ENCODE peak calls at places on chromosomes 3 and 15, in seven cellular contexts. One of them, this sample, is unnamed. For H3K4me1, the result is how much of the 10 kb centered on the place peaks cover.

GRCh38 chr3:129001101-129001816 is at the start of gene EFCC1:
- DNase-seq in HCT116: no peak
- DNase-seq in neural progenitor cell: peak
- DNase-seq in MM.1S: no peak
- DNase-seq in GM23338: peak
- DNase-seq in hepatocyte: peak
- DNase-seq in PC-3: no peak
- DNase-seq in this sample: no peak

GRCh38 chr15:48696627-48697312 is 51.3 kb upstream of the FBN1 start:
- DNase-seq in HCT116: no peak
- DNase-seq in neural progenitor cell: no peak
- DNase-seq in MM.1S: no peak
- DNase-seq in GM23338: peak
- DNase-seq in hepatocyte: no peak
- DNase-seq in PC-3: peak
- DNase-seq in this sample: no peak

GRCh38 chr3:196288141-196288460 is 575 bp upstream of the PCYT1A start:
- DNase-seq in HCT116: no peak
- DNase-seq in neural progenitor cell: no peak
- DNase-seq in MM.1S: no peak
- DNase-seq in GM23338: no peak
- DNase-seq in hepatocyte: no peak
- DNase-seq in PC-3: no peak
- DNase-seq in this sample: no peak

GRCh38 chr3:158279584-158279983 is 169.7 kb downstream of the RSRC1 start:
- DNase-seq in HCT116: no peak
- DNase-seq in neural progenitor cell: no peak
- DNase-seq in MM.1S: no peak
- DNase-seq in GM23338: no peak
- DNase-seq in hepatocyte: no peak
- DNase-seq in PC-3: no peak
- DNase-seq in this sample: peak

GRCh38 chr3:66615643-66616301 is 115.0 kb upstream of the LRIG1 start:
- DNase-seq in HCT116: no peak
- DNase-seq in neural progenitor cell: no peak
- DNase-seq in MM.1S: peak
- DNase-seq in GM23338: no peak
- DNase-seq in hepatocyte: no peak
- DNase-seq in PC-3: no peak
- DNase-seq in this sample: no peak

GRCh38 chr3:175743733-175744400 is 884.7 kb downstream of the NAALADL2 start:
- DNase-seq in HCT116: no peak
- DNase-seq in neural progenitor cell: no peak
- DNase-seq in MM.1S: no peak
- DNase-seq in GM23338: no peak
- DNase-seq in hepatocyte: no peak
- DNase-seq in PC-3: peak
- DNase-seq in this sample: no peak

GRCh38 chr3:76661527-76662250 is 378.2 kb upstream of the ROBO2 start:
- DNase-seq in HCT116: no peak
- DNase-seq in neural progenitor cell: no peak
- DNase-seq in MM.1S: no peak
- DNase-seq in GM23338: peak
- DNase-seq in hepatocyte: no peak
- DNase-seq in PC-3: no peak
- DNase-seq in this sample: no peak

GRCh38 chr3:24773798-24774197 is 279.1 kb upstream of the THRB start:
- DNase-seq in HCT116: peak
- DNase-seq in neural progenitor cell: peak
- DNase-seq in MM.1S: peak
- DNase-seq in GM23338: peak
- DNase-seq in hepatocyte: peak
- DNase-seq in PC-3: peak
- DNase-seq in this sample: peak

GRCh38 chr15:90892023-90892422 is 7.7 kb downstream of the FES start:
- DNase-seq in HCT116: no peak
- DNase-seq in neural progenitor cell: no peak
- DNase-seq in MM.1S: no peak
- DNase-seq in GM23338: no peak
- DNase-seq in hepatocyte: no peak
- DNase-seq in PC-3: no peak
- DNase-seq in this sample: no peak

GRCh38 chr3:32238816-32239637 is 547 bp downstream of the CMTM8 start:
- DNase-seq in HCT116: no peak
- DNase-seq in neural progenitor cell: no peak
- DNase-seq in MM.1S: peak
- DNase-seq in GM23338: peak
- DNase-seq in hepatocyte: peak
- DNase-seq in PC-3: peak
- DNase-seq in this sample: peak

GRCh38 chr3:123294296-123294938 is 92.7 kb downstream of the SEC22A start:
- DNase-seq in HCT116: no peak
- DNase-seq in neural progenitor cell: no peak
- DNase-seq in MM.1S: no peak
- DNase-seq in GM23338: no peak
- DNase-seq in hepatocyte: no peak
- DNase-seq in PC-3: no peak
- DNase-seq in this sample: no peak

GRCh38 chr3:133489466-133490085 is 83.9 kb upstream of the CDV3 start:
- DNase-seq in HCT116: no peak
- DNase-seq in neural progenitor cell: no peak
- DNase-seq in MM.1S: no peak
- DNase-seq in GM23338: peak
- DNase-seq in hepatocyte: no peak
- DNase-seq in PC-3: peak
- DNase-seq in this sample: no peak

GRCh38 chr3:90035643-90036042 is 928.2 kb downstream of the EPHA3 start:
- DNase-seq in HCT116: no peak
- DNase-seq in neural progenitor cell: no peak
- DNase-seq in MM.1S: peak
- DNase-seq in GM23338: no peak
- DNase-seq in hepatocyte: no peak
- DNase-seq in PC-3: no peak
- DNase-seq in this sample: no peak

GRCh38 chr3:13223574-13224237 is 150.5 kb upstream of the IQSEC1 start:
- DNase-seq in HCT116: no peak
- DNase-seq in neural progenitor cell: no peak
- DNase-seq in MM.1S: no peak
- DNase-seq in GM23338: no peak
- DNase-seq in hepatocyte: no peak
- DNase-seq in PC-3: peak
- DNase-seq in this sample: no peak

GRCh38 chr3:103787164-103787871 is 1352.5 kb downstream of the ZPLD1 start:
- DNase-seq in HCT116: no peak
- DNase-seq in neural progenitor cell: no peak
- DNase-seq in MM.1S: no peak
- DNase-seq in GM23338: no peak
- DNase-seq in hepatocyte: no peak
- DNase-seq in PC-3: peak
- DNase-seq in this sample: no peak

GRCh38 chr3:179404307-179404706 is 47.0 kb downstream of the GNB4 start:
- DNase-seq in HCT116: no peak
- DNase-seq in neural progenitor cell: no peak
- DNase-seq in MM.1S: no peak
- DNase-seq in GM23338: peak
- DNase-seq in hepatocyte: no peak
- DNase-seq in PC-3: no peak
- DNase-seq in this sample: no peak

GRCh38 chr3:153980252-153980590 is 141.0 kb upstream of the ARHGEF26 start:
- DNase-seq in HCT116: no peak
- DNase-seq in neural progenitor cell: no peak
- DNase-seq in MM.1S: no peak
- DNase-seq in GM23338: no peak
- DNase-seq in hepatocyte: peak
- DNase-seq in PC-3: peak
- DNase-seq in this sample: no peak

GRCh38 chr3:133487920-133488540 is 85.5 kb upstream of the CDV3 start:
- DNase-seq in HCT116: no peak
- DNase-seq in neural progenitor cell: peak
- DNase-seq in MM.1S: no peak
- DNase-seq in GM23338: peak
- DNase-seq in hepatocyte: peak
- DNase-seq in PC-3: peak
- DNase-seq in this sample: no peak

GRCh38 chr3:8629151-8630021 is 15.2 kb downstream of the SSUH2 start:
- DNase-seq in HCT116: peak
- DNase-seq in neural progenitor cell: no peak
- DNase-seq in MM.1S: no peak
- DNase-seq in GM23338: no peak
- DNase-seq in hepatocyte: peak
- DNase-seq in PC-3: peak
- DNase-seq in this sample: no peak

GRCh38 chr3:41464401-41464800 is 265.1 kb downstream of the CTNNB1 start:
- DNase-seq in HCT116: no peak
- DNase-seq in neural progenitor cell: no peak
- DNase-seq in MM.1S: no peak
- DNase-seq in GM23338: no peak
- DNase-seq in hepatocyte: no peak
- DNase-seq in PC-3: peak
- DNase-seq in this sample: no peak

GRCh38 chr15:68330461-68330860 is 52.9 kb downstream of the FEM1B start:
- DNase-seq in HCT116: no peak
- DNase-seq in neural progenitor cell: no peak
- DNase-seq in MM.1S: no peak
- DNase-seq in GM23338: no peak
- DNase-seq in hepatocyte: no peak
- DNase-seq in PC-3: no peak
- DNase-seq in this sample: no peak

GRCh38 chr3:16840111-16840444 is 44.7 kb upstream of the PLCL2 start:
- DNase-seq in HCT116: no peak
- DNase-seq in neural progenitor cell: no peak
- DNase-seq in MM.1S: no peak
- DNase-seq in GM23338: no peak
- DNase-seq in hepatocyte: no peak
- DNase-seq in PC-3: peak
- DNase-seq in this sample: no peak

GRCh38 chr3:53083496-53083895 is 37.6 kb upstream of the SFMBT1 start:
- DNase-seq in HCT116: no peak
- DNase-seq in neural progenitor cell: no peak
- DNase-seq in MM.1S: no peak
- DNase-seq in GM23338: no peak
- DNase-seq in hepatocyte: peak
- DNase-seq in PC-3: no peak
- DNase-seq in this sample: no peak

DNA sequence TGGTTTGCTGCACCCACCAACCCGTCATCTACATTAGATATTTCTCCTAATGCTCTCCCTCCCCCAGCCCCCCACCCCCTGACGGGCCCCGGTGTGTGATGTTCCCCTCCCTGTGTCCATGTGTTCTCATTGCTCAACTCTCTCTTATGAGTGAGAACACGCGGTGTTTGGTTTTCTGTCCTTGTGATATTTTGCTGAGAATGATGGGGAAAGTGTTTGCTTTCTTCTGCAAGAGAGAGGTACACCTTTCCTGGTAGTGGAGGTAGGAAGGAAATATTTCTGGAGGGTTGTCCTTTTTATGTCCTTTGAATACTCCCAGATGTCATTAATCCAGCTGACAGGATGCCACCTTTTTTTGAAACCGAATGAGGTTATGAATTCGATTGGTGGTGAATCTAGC is 10.5 kb upstream of the SLC28A1 start:
- DNase-seq in HCT116: no peak
- DNase-seq in neural progenitor cell: no peak
- DNase-seq in MM.1S: no peak
- DNase-seq in GM23338: no peak
- DNase-seq in hepatocyte: no peak
- DNase-seq in PC-3: no peak
- DNase-seq in this sample: no peak
- H3K4me1 ChIP-seq in HCT116: under half
- H3K4me1 ChIP-seq in neural progenitor cell: under half
- H3K4me1 ChIP-seq in MM.1S: under half
- H3K4me1 ChIP-seq in GM23338: under half
- H3K4me1 ChIP-seq in hepatocyte: under half
- H3K4me1 ChIP-seq in PC-3: under half
- H3K4me1 ChIP-seq in this sample: under half

GRCh38 chr3:177642042-177642441 is 444.8 kb upstream of the TBL1XR1 start:
- DNase-seq in HCT116: no peak
- DNase-seq in neural progenitor cell: no peak
- DNase-seq in MM.1S: no peak
- DNase-seq in GM23338: no peak
- DNase-seq in hepatocyte: no peak
- DNase-seq in PC-3: no peak
- DNase-seq in this sample: no peak

GRCh38 chr3:177646749-177647148 is 449.5 kb upstream of the TBL1XR1 start:
- DNase-seq in HCT116: no peak
- DNase-seq in neural progenitor cell: no peak
- DNase-seq in MM.1S: no peak
- DNase-seq in GM23338: no peak
- DNase-seq in hepatocyte: no peak
- DNase-seq in PC-3: no peak
- DNase-seq in this sample: peak

GRCh38 chr3:177640319-177640997 is 443.2 kb upstream of the TBL1XR1 start:
- DNase-seq in HCT116: no peak
- DNase-seq in neural progenitor cell: no peak
- DNase-seq in MM.1S: no peak
- DNase-seq in GM23338: peak
- DNase-seq in hepatocyte: no peak
- DNase-seq in PC-3: no peak
- DNase-seq in this sample: peak

GRCh38 chr3:177641206-177641605 is 443.9 kb upstream of the TBL1XR1 start:
- DNase-seq in HCT116: no peak
- DNase-seq in neural progenitor cell: no peak
- DNase-seq in MM.1S: no peak
- DNase-seq in GM23338: no peak
- DNase-seq in hepatocyte: no peak
- DNase-seq in PC-3: no peak
- DNase-seq in this sample: no peak

GRCh38 chr3:177642482-177643163 is 445.3 kb upstream of the TBL1XR1 start:
- DNase-seq in HCT116: no peak
- DNase-seq in neural progenitor cell: no peak
- DNase-seq in MM.1S: no peak
- DNase-seq in GM23338: no peak
- DNase-seq in hepatocyte: no peak
- DNase-seq in PC-3: no peak
- DNase-seq in this sample: no peak
- TF ChIP-seq EZH2phosphoT487 in HCT116: no peak
- TF ChIP-seq EZH2phosphoT487 in neural progenitor cell: no peak
- TF ChIP-seq EZH2phosphoT487 in MM.1S: no peak
- TF ChIP-seq EZH2phosphoT487 in GM23338: no peak
- TF ChIP-seq EZH2phosphoT487 in hepatocyte: no peak
- TF ChIP-seq EZH2phosphoT487 in PC-3: no peak
- TF ChIP-seq EZH2phosphoT487 in this sample: no peak

DNA sequence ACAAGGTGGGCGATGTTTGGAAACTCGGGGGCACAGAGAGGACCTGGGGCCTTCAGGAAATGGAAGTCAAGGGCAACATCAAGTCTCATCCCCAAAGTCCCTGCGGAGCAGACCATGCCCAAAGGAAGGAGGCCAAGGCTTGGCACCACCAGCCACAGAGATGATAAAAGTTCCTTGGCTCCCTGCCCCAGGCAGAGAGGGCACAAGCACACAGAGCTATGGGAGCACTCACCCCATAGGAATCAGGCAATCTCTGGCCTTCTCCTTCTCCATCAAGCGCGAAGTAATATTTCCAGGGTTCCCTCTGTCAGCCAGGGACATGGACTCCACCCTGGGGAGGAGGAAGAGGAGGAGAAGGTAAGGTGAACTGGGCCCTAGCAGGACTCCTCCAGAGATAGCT is 7.9 kb downstream of the ACAA1 start:
- DNase-seq in HCT116: no peak
- DNase-seq in neural progenitor cell: no peak
- DNase-seq in MM.1S: no peak
- DNase-seq in GM23338: no peak
- DNase-seq in hepatocyte: no peak
- DNase-seq in PC-3: no peak
- DNase-seq in this sample: no peak
- H3K4me1 ChIP-seq in HCT116: under half
- H3K4me1 ChIP-seq in neural progenitor cell: under half
- H3K4me1 ChIP-seq in MM.1S: under half
- H3K4me1 ChIP-seq in GM23338: under half
- H3K4me1 ChIP-seq in hepatocyte: under half
- H3K4me1 ChIP-seq in PC-3: under half
- H3K4me1 ChIP-seq in this sample: under half

GRCh38 chr15:27956285-27956684 is 142.8 kb downstream of the OCA2 start:
- DNase-seq in HCT116: no peak
- DNase-seq in neural progenitor cell: no peak
- DNase-seq in MM.1S: no peak
- DNase-seq in GM23338: no peak
- DNase-seq in hepatocyte: peak
- DNase-seq in PC-3: no peak
- DNase-seq in this sample: no peak
- TF ChIP-seq EZH2phosphoT487 in HCT116: no peak
- TF ChIP-seq EZH2phosphoT487 in neural progenitor cell: no peak
- TF ChIP-seq EZH2phosphoT487 in MM.1S: no peak
- TF ChIP-seq EZH2phosphoT487 in GM23338: no peak
- TF ChIP-seq EZH2phosphoT487 in hepatocyte: no peak
- TF ChIP-seq EZH2phosphoT487 in PC-3: no peak
- TF ChIP-seq EZH2phosphoT487 in this sample: no peak